ENCODE peak calls at places on chromosomes 12 and 14, in eight cellular contexts. G is endodermal cell, B is AG10803, S is lung, E is bronchial epithelial cell, P is psoas muscle, U is astrocyte of the cerebellum, T is BJ. C is an unnamed sample.

GRCh38 chr12:45282411-45282810 is 66.5 kb downstream of the ANO6 start:
- DNase-seq in E (no peak), B (no peak), S (no peak), T (no peak), P (no peak), G (no peak), U (no peak), C (no peak)

GRCh38 chr12:91922674-91923073 is 223.0 kb downstream of the BTG1 start:
- DNase-seq in B (peak; percentile 22), U (no peak), T (no peak), G (no peak), S (no peak), E (no peak), P (no peak), C (no peak)

GRCh38 chr12:43789941-43790340 is 16.2 kb downstream of the TWF1 start:
- DNase-seq in B (peak; percentile 29), E (peak; percentile 15), S (no peak), T (no peak), G (no peak), P (no peak), U (no peak), C (peak; percentile 10)

GRCh38 chr12:75212072-75212471 is 2.4 kb upstream of the KCNC2 start:
- DNase-seq in B (no peak), E (no peak), U (peak; percentile 8), T (no peak), S (no peak), P (no peak), G (no peak), C (no peak)

GRCh38 chr12:68374315-68374982 is 42.3 kb upstream of the MDM1 start:
- DNase-seq in B (no peak), E (peak; percentile 89), U (no peak), T (no peak), G (no peak), S (no peak), P (no peak), C (peak; percentile 50)

GRCh38 chr12:71045781-71046180 is 112.0 kb downstream of the TSPAN8 start:
- DNase-seq in S (no peak), T (no peak), U (peak; percentile 43), P (no peak), E (no peak), B (peak; percentile 27), G (no peak), C (peak; percentile 47)

GRCh38 chr12:51836012-51836832 is 12.3 kb downstream of the FIGNL2 start:
- DNase-seq in T (no peak), E (peak; percentile 40), U (no peak), P (no peak), S (no peak), G (peak; percentile 83), B (no peak), C (peak; percentile 33)

GRCh38 chr12:104504151-104504550 is 47.4 kb downstream of the CHST11 start:
- DNase-seq in P (no peak), T (no peak), S (no peak), E (no peak), U (no peak), B (no peak), G (no peak), C (no peak)

GRCh38 chr12:53997324-53998173 is 2.4 kb upstream of the HOXC9 start:
- DNase-seq in P (no peak), E (no peak), U (no peak), S (no peak), G (no peak), T (no peak), B (peak; percentile 17), C (no peak)

GRCh38 chr14:85280074-85280473 is 249.9 kb upstream of the FLRT2 start:
- DNase-seq in B (no peak), P (no peak), S (no peak), T (no peak), U (no peak), E (peak; percentile 52), G (no peak), C (no peak)

GRCh38 chr12:71144682-71145081 is 13.1 kb downstream of the TSPAN8 start:
- DNase-seq in S (no peak), U (no peak), P (no peak), B (no peak), T (no peak), E (no peak), G (no peak), C (no peak)

GRCh38 chr12:19654630-19655384 is 215.5 kb downstream of the AEBP2 start:
- DNase-seq in T (peak; percentile 55), E (no peak), P (no peak), G (no peak), U (no peak), B (peak; percentile 37), S (no peak), C (no peak)

GRCh38 chr14:41597647-41598046 is 9.0 kb upstream of the LRFN5 start:
- DNase-seq in U (no peak), G (peak; percentile 78), S (no peak), E (no peak), P (peak; percentile 6), B (no peak), T (no peak), C (no peak)

GRCh38 chr14:41609704-41610183 is 3.1 kb downstream of the LRFN5 start:
- DNase-seq in E (no peak), T (no peak), G (peak; percentile 94), S (no peak), U (no peak), P (peak; percentile 45), B (peak; percentile 8), C (no peak)

GRCh38 chr12:42728770-42729531 is 139.4 kb upstream of the PRICKLE1 start:
- DNase-seq in T (no peak), S (no peak), E (no peak), G (no peak), B (no peak), P (no peak), U (no peak), C (peak; percentile 35)

GRCh38 chr12:107484219-107484618 is 201.4 kb upstream of the PWP1 start:
- DNase-seq in G (no peak), S (no peak), U (no peak), E (no peak), B (no peak), P (no peak), T (no peak), C (no peak)

GRCh38 chr14:81737938-81738337 is 204.3 kb upstream of the SEL1L start:
- DNase-seq in U (no peak), T (no peak), B (no peak), G (no peak), S (no peak), E (no peak), P (no peak), C (no peak)

GRCh38 chr12:52004042-52004648 is 2.6 kb upstream of the TAMALIN start:
- DNase-seq in S (no peak), U (peak; percentile 24), T (no peak), P (peak; percentile 47), B (peak; percentile 56), G (peak; percentile 93), E (peak; percentile 44), C (peak; percentile 60)

GRCh38 chr12:79827484-79827883 is 107.4 kb downstream of the PPP1R12A start:
- DNase-seq in S (no peak), T (no peak), P (no peak), G (no peak), U (no peak), E (no peak), B (no peak), C (no peak)

GRCh38 chr12:6640497-6640896 is 4.7 kb upstream of the LPAR5 start:
- DNase-seq in T (no peak), G (no peak), P (no peak), E (no peak), S (no peak), U (no peak), B (no peak), C (no peak)

GRCh38 chr14:31785574-31785973 is 224.4 kb downstream of the NUBPL start:
- DNase-seq in S (no peak), U (no peak), G (no peak), B (no peak), P (no peak), T (no peak), E (no peak), C (peak; percentile 8)

GRCh38 chr14:31792726-31793125 is 231.5 kb downstream of the NUBPL start:
- DNase-seq in S (no peak), T (no peak), U (no peak), P (no peak), G (no peak), E (peak; percentile 64), B (no peak), C (no peak)

GRCh38 chr14:31788340-31788739 is 227.1 kb downstream of the NUBPL start:
- DNase-seq in P (no peak), E (no peak), G (no peak), T (no peak), B (no peak), S (no peak), U (no peak), C (no peak)

GRCh38 chr14:31781578-31781977 is 220.4 kb downstream of the NUBPL start:
- DNase-seq in S (no peak), B (no peak), T (no peak), U (no peak), E (no peak), P (no peak), G (no peak), C (peak; percentile 14)

GRCh38 chr14:31787377-31787776 is 226.2 kb downstream of the NUBPL start:
- DNase-seq in U (no peak), G (no peak), S (no peak), P (no peak), B (no peak), E (peak; percentile 66), T (no peak), C (peak; percentile 38)
- TF ChIP-seq CTCF in U (no peak), G (peak; percentile 39), S (no peak), P (peak; percentile 10), B (no peak), E (peak; percentile 29), T (no peak), C (peak; percentile 15)

DNA sequence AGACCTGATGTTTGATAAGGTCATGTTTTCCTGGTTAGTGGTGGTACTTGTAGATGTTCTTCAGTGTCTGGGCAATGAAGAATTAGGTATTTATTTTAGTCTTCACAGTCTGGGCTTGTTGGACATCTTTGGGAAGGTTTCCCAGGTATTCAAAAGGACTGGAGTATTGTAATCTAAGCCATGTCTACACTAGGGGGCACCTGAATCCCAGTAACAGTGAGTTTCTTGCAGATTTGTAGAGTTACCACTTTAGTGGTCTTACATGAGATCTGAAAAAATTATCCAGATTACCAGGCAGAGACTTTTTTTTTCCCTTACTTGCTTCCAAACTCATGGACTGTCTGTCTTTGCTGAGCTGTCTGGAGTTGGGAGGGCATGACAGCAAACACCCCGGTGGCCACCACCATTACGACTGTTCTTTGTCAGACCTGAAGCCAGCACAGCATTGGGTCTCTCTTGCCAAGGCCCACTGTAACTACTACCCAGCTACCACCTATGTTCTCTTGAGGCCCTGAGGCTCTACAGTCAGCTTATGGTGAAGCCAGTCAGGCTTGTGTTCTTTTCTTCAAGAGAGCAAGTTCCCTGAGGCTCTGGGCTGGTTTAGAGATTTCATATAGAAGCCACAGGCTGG is 820.7 kb upstream of the FBXO33 start:
- DNase-seq in E (no peak), U (no peak), B (no peak), T (no peak), G (peak; percentile 55), P (no peak), S (no peak), C (peak; percentile 19)
- TF ChIP-seq CTCF in E (no peak), U (no peak), B (no peak), T (no peak), G (peak; percentile 76), P (no peak), S (no peak), C (peak; percentile 11)

GRCh38 chr14:57390806-57391562 is 598 bp downstream of the NAA30 start:
- DNase-seq in T (no peak), G (peak; percentile 80), P (peak; percentile 36), E (no peak), B (peak; percentile 28), S (no peak), U (no peak), C (peak; percentile 38)
- TF ChIP-seq CTCF in T (peak; percentile 21), G (no peak), P (no peak), E (no peak), B (no peak), S (no peak), U (no peak), C (no peak)

GRCh38 chr14:69574954-69575295 is 254 bp upstream of the CCDC177 start:
- DNase-seq in U (no peak), S (no peak), P (no peak), G (no peak), E (no peak), T (no peak), B (no peak), C (no peak)
- TF ChIP-seq CTCF in U (no peak), S (no peak), P (no peak), G (peak; percentile 55), E (no peak), T (no peak), B (no peak), C (no peak)